ENCODE peak calls at places on chromosomes 7 and 10, in six cellular contexts. One of them, this sample, is unnamed.

GRCh38 chr7:36600869-36601530 is 123.3 kb downstream of the AOAH start:
- DNase-seq in endothelial cell: no peak
- DNase-seq in dorsolateral prefrontal cortex: no peak
- DNase-seq in mammary epithelial cell: peak
- DNase-seq in WERI-Rb-1: no peak
- DNase-seq in upper lobe of right lung: no peak
- DNase-seq in this sample: no peak

GRCh38 chr10:28842321-28842720 is 165.0 kb downstream of the BAMBI start:
- DNase-seq in mammary epithelial cell: no peak
- DNase-seq in WERI-Rb-1: no peak
- DNase-seq in upper lobe of right lung: no peak
- DNase-seq in dorsolateral prefrontal cortex: no peak
- DNase-seq in endothelial cell: no peak
- DNase-seq in this sample: no peak

GRCh38 chr10:99328579-99329237 is 448 bp upstream of the CNNM1 start:
- DNase-seq in dorsolateral prefrontal cortex: peak
- DNase-seq in upper lobe of right lung: no peak
- DNase-seq in WERI-Rb-1: no peak
- DNase-seq in mammary epithelial cell: peak
- DNase-seq in endothelial cell: peak
- DNase-seq in this sample: no peak

GRCh38 chr7:155361947-155362346 is 64.3 kb downstream of the INSIG1 start:
- DNase-seq in dorsolateral prefrontal cortex: no peak
- DNase-seq in upper lobe of right lung: peak
- DNase-seq in WERI-Rb-1: no peak
- DNase-seq in endothelial cell: no peak
- DNase-seq in mammary epithelial cell: no peak
- DNase-seq in this sample: no peak

GRCh38 chr10:131655101-131655849 is 245.5 kb upstream of the PPP2R2D start:
- DNase-seq in mammary epithelial cell: no peak
- DNase-seq in upper lobe of right lung: peak
- DNase-seq in endothelial cell: no peak
- DNase-seq in dorsolateral prefrontal cortex: no peak
- DNase-seq in WERI-Rb-1: no peak
- DNase-seq in this sample: peak

GRCh38 chr7:109641445-109641844 is 1071.8 kb downstream of the DNAJB9 start:
- DNase-seq in endothelial cell: no peak
- DNase-seq in upper lobe of right lung: no peak
- DNase-seq in WERI-Rb-1: no peak
- DNase-seq in dorsolateral prefrontal cortex: no peak
- DNase-seq in mammary epithelial cell: peak
- DNase-seq in this sample: no peak

GRCh38 chr7:143331179-143331825 is 15.4 kb downstream of the CLCN1 start:
- DNase-seq in WERI-Rb-1: no peak
- DNase-seq in upper lobe of right lung: no peak
- DNase-seq in mammary epithelial cell: peak
- DNase-seq in endothelial cell: no peak
- DNase-seq in dorsolateral prefrontal cortex: no peak
- DNase-seq in this sample: no peak

GRCh38 chr10:1085258-1085657 is 29.1 kb downstream of the WDR37 start:
- DNase-seq in dorsolateral prefrontal cortex: no peak
- DNase-seq in WERI-Rb-1: no peak
- DNase-seq in endothelial cell: no peak
- DNase-seq in upper lobe of right lung: no peak
- DNase-seq in mammary epithelial cell: no peak
- DNase-seq in this sample: no peak

GRCh38 chr10:77927343-77928256 is 1.0 kb upstream of the DLG5 start:
- DNase-seq in endothelial cell: no peak
- DNase-seq in WERI-Rb-1: no peak
- DNase-seq in mammary epithelial cell: no peak
- DNase-seq in upper lobe of right lung: no peak
- DNase-seq in dorsolateral prefrontal cortex: peak
- DNase-seq in this sample: peak

GRCh38 chr7:105098863-105099515 is 85.0 kb downstream of the KMT2E start:
- DNase-seq in WERI-Rb-1: no peak
- DNase-seq in upper lobe of right lung: no peak
- DNase-seq in mammary epithelial cell: peak
- DNase-seq in endothelial cell: no peak
- DNase-seq in dorsolateral prefrontal cortex: no peak
- DNase-seq in this sample: no peak

GRCh38 chr10:120387326-120387725 is 69.7 kb upstream of the PLPP4 start:
- DNase-seq in upper lobe of right lung: no peak
- DNase-seq in endothelial cell: no peak
- DNase-seq in dorsolateral prefrontal cortex: no peak
- DNase-seq in WERI-Rb-1: no peak
- DNase-seq in mammary epithelial cell: peak
- DNase-seq in this sample: no peak

GRCh38 chr7:67426654-67427053 is 430.0 kb downstream of the TYW1 start:
- DNase-seq in upper lobe of right lung: no peak
- DNase-seq in mammary epithelial cell: no peak
- DNase-seq in endothelial cell: no peak
- DNase-seq in dorsolateral prefrontal cortex: no peak
- DNase-seq in WERI-Rb-1: no peak
- DNase-seq in this sample: no peak

GRCh38 chr7:28130277-28130676 is 50.3 kb downstream of the JAZF1 start:
- DNase-seq in upper lobe of right lung: no peak
- DNase-seq in endothelial cell: no peak
- DNase-seq in mammary epithelial cell: no peak
- DNase-seq in dorsolateral prefrontal cortex: no peak
- DNase-seq in WERI-Rb-1: no peak
- DNase-seq in this sample: no peak

GRCh38 chr10:93336110-93336509 is 146.0 kb downstream of the MYOF start:
- DNase-seq in mammary epithelial cell: no peak
- DNase-seq in upper lobe of right lung: no peak
- DNase-seq in dorsolateral prefrontal cortex: no peak
- DNase-seq in WERI-Rb-1: no peak
- DNase-seq in endothelial cell: no peak
- DNase-seq in this sample: no peak
- TF ChIP-seq CTCF in mammary epithelial cell: no peak
- TF ChIP-seq CTCF in upper lobe of right lung: no peak
- TF ChIP-seq CTCF in dorsolateral prefrontal cortex: no peak
- TF ChIP-seq CTCF in WERI-Rb-1: no peak
- TF ChIP-seq CTCF in endothelial cell: no peak
- TF ChIP-seq CTCF in this sample: no peak

DNA sequence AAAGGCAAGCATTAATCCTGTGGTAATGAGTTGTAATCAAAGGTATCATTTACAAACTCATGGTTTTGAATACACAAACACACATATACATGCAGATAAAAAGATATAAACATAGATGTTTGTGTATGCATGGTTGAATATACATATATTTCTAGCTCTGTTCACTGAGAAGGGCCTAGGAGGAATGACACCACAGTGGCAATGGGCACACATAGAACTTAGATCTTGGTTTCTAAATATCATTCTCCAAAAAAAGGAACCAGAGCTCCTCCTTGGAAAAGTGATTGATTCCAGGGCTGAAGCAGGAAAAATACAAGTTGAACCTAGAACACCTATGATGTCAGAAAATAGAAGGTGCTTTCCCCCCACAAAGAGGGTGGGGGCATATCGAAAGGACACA is 6.9 kb downstream of the CUL2 start:
- DNase-seq in endothelial cell: no peak
- DNase-seq in mammary epithelial cell: no peak
- DNase-seq in upper lobe of right lung: no peak
- DNase-seq in dorsolateral prefrontal cortex: no peak
- DNase-seq in WERI-Rb-1: no peak
- DNase-seq in this sample: no peak
- TF ChIP-seq CTCF in endothelial cell: no peak
- TF ChIP-seq CTCF in mammary epithelial cell: no peak
- TF ChIP-seq CTCF in upper lobe of right lung: no peak
- TF ChIP-seq CTCF in dorsolateral prefrontal cortex: no peak
- TF ChIP-seq CTCF in WERI-Rb-1: no peak
- TF ChIP-seq CTCF in this sample: no peak

DNA sequence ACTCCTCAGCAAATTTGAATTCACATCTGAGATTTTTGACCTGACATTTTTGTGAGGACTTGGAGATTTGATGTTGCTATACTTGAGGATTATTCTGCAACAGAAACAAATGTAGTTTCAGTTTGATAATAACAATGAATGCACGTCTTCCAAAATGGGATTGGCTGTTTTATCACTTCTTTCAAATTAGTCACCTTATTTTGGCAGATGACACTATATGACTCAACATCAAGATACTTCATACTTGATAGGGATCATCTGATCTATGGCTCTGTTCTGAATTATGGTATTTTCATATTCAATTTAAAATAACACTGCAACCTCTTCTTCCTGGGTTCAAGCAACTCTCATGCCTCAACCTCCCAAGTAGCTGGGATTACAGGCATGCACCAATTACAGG is 24.2 kb downstream of the ARL5B start:
- DNase-seq in mammary epithelial cell: peak
- DNase-seq in endothelial cell: no peak
- DNase-seq in dorsolateral prefrontal cortex: no peak
- DNase-seq in upper lobe of right lung: no peak
- DNase-seq in WERI-Rb-1: no peak
- DNase-seq in this sample: no peak
- TF ChIP-seq CTCF in mammary epithelial cell: no peak
- TF ChIP-seq CTCF in endothelial cell: no peak
- TF ChIP-seq CTCF in dorsolateral prefrontal cortex: no peak
- TF ChIP-seq CTCF in upper lobe of right lung: no peak
- TF ChIP-seq CTCF in WERI-Rb-1: no peak
- TF ChIP-seq CTCF in this sample: no peak

DNA sequence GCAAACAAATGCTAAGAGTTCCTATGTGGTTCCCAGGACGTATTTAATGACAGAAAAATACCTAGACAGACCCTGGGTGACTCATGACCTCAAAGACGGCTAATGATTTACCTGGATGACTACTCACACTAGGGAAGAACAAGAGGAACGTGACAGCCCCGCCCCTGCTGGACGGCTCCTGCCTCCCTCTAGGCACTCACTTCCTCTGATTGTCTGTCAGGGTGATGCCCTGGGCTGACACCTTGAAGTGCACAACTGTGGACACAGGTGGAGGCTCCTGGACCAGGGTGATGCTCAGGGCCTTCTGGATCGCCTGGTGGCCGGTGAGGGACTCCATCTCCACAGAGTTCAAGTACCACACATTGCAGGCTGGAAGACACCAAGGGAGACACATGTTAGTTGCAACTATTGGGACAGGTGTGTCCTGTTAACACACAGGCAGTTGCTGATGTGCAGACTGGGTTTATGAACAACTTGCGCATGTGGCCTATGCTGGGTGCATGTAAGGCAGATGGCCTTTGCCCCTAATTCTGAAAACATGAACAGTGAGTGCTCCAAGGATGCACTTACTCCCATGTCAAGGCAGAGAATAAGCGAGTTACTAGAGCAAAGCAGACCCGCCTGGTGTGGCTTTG is 298.3 kb downstream of the TNS3 start:
- DNase-seq in WERI-Rb-1: no peak
- DNase-seq in endothelial cell: no peak
- DNase-seq in mammary epithelial cell: peak
- DNase-seq in upper lobe of right lung: no peak
- DNase-seq in dorsolateral prefrontal cortex: no peak
- DNase-seq in this sample: no peak
- TF ChIP-seq CTCF in WERI-Rb-1: no peak
- TF ChIP-seq CTCF in endothelial cell: no peak
- TF ChIP-seq CTCF in mammary epithelial cell: no peak
- TF ChIP-seq CTCF in upper lobe of right lung: no peak
- TF ChIP-seq CTCF in dorsolateral prefrontal cortex: no peak
- TF ChIP-seq CTCF in this sample: no peak

DNA sequence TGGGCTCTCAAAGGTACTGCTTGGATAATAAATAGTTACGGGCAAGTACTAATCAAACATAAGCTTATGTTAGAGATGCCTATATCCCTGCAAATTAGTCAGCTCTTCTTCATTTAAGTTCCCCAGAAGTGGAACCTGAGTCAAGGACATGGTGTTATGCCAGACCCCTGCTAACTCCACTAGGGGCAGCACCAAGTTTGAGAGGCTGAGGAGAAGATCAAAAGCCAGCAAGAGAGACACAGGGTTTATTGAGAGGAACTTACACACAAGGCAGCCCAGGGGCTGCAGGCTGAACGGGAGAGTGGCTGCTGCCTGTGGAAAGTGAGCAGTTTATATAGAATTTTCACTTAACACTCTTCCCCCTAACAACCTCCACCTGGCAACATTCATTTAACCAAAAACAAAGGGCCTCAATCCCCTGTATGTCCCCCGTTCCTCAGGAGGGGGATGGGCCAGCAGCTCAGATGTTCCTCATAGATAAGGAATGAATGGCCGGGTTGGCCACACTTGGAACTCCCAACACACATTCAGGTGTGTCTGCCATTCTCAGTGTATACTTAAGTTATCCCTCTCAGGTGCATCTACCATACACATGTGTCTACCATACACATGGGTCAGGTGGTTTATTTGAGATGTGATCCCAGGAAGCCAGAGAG is 62.6 kb upstream of the GHITM start:
- DNase-seq in dorsolateral prefrontal cortex: no peak
- DNase-seq in WERI-Rb-1: peak
- DNase-seq in mammary epithelial cell: no peak
- DNase-seq in upper lobe of right lung: no peak
- DNase-seq in endothelial cell: peak
- DNase-seq in this sample: no peak
- TF ChIP-seq CTCF in dorsolateral prefrontal cortex: no peak
- TF ChIP-seq CTCF in WERI-Rb-1: peak
- TF ChIP-seq CTCF in mammary epithelial cell: no peak
- TF ChIP-seq CTCF in upper lobe of right lung: no peak
- TF ChIP-seq CTCF in endothelial cell: no peak
- TF ChIP-seq CTCF in this sample: peak